ENCODE peak calls at places on chromosomes 6 and 20, in nine cellular contexts. B is naive thymus-derived CD4-positive, alpha-beta T cell; H is KBM-7; J is AML-193; U is T47D; V is neural progenitor cell; N is LHCN-M2; G is HCEC 1CT; I is AG10803. C is an unnamed sample.

GRCh38 chr6:20744911-20745557 is 210.8 kb downstream of the CDKAL1 start:
- DNase-seq in B (no peak), H (no peak), J (no peak), U (no peak), V (no peak), N (no peak), G (no peak), I (no peak), C (no peak)

GRCh38 chr6:143498428-143498827 is 13.1 kb downstream of the FUCA2 start:
- DNase-seq in B (peak; percentile 47), H (peak; percentile 54), J (no peak), U (no peak), V (no peak), N (no peak), G (no peak), I (no peak), C (no peak)

GRCh38 chr6:36351152-36351571 is 14.5 kb upstream of the BNIP5 start:
- DNase-seq in B (no peak), H (no peak), J (no peak), U (no peak), V (no peak), N (no peak), G (no peak), I (peak; percentile 43), C (no peak)

GRCh38 chr6:159728552-159728951 is 1.2 kb downstream of the WTAP start:
- DNase-seq in B (no peak), H (no peak), J (no peak), U (no peak), V (no peak), N (no peak), G (no peak), I (no peak), C (no peak)

GRCh38 chr20:37430778-37431460 is 85.0 kb downstream of the SRC start:
- DNase-seq in B (no peak), H (no peak), J (no peak), U (no peak), V (no peak), N (no peak), G (no peak), I (no peak), C (no peak)

GRCh38 chr20:50792708-50793574 is 1.9 kb upstream of the BCAS4 start:
- DNase-seq in B (no peak), H (no peak), J (no peak), U (no peak), V (no peak), N (peak; percentile 29), G (no peak), I (no peak), C (no peak)

GRCh38 chr6:119310486-119311036 is 39.0 kb downstream of the MAN1A1 start:
- DNase-seq in B (no peak), H (peak; percentile 55), J (no peak), U (no peak), V (no peak), N (peak; percentile 19), G (peak; percentile 54), I (no peak), C (no peak)

GRCh38 chr6:52243282-52243893 is 912 bp downstream of the IL17F start:
- DNase-seq in B (no peak), H (no peak), J (no peak), U (no peak), V (no peak), N (no peak), G (no peak), I (no peak), C (no peak)

GRCh38 chr20:34817072-34817471 is 8.4 kb downstream of the NCOA6 start:
- DNase-seq in B (no peak), H (no peak), J (no peak), U (no peak), V (no peak), N (no peak), G (no peak), I (no peak), C (no peak)

GRCh38 chr6:150835620-150836019 is 29.9 kb upstream of the MTHFD1L start:
- DNase-seq in B (no peak), H (no peak), J (no peak), U (no peak), V (no peak), N (no peak), G (no peak), I (no peak), C (no peak)

GRCh38 chr6:142155895-142156757 is 9.1 kb downstream of the VTA1 start:
- DNase-seq in B (peak; percentile 47), H (peak; percentile 31), J (peak; percentile 67), U (peak; percentile 4), V (peak; percentile 13), N (peak; percentile 20), G (peak; percentile 22), I (peak; percentile 23), C (no peak)

GRCh38 chr6:79872303-79872702 is 75.0 kb downstream of the ELOVL4 start:
- DNase-seq in B (no peak), H (no peak), J (no peak), U (no peak), V (no peak), N (no peak), G (no peak), I (no peak), C (no peak)

GRCh38 chr20:37907677-37908397 is 4.9 kb downstream of the VSTM2L start:
- DNase-seq in B (no peak), H (no peak), J (no peak), U (peak; percentile 77), V (peak; percentile 85), N (peak; percentile 81), G (peak; percentile 65), I (peak; percentile 85), C (no peak)

GRCh38 chr20:25237610-25238318 is 10.1 kb upstream of the PYGB start:
- DNase-seq in B (no peak), H (peak; percentile 60), J (peak; percentile 69), U (no peak), V (no peak), N (peak; percentile 100), G (peak; percentile 100), I (peak; percentile 99), C (peak; percentile 94)

GRCh38 chr6:169008641-169009040 is 245.0 kb downstream of the THBS2 start:
- DNase-seq in B (no peak), H (no peak), J (no peak), U (no peak), V (no peak), N (peak; percentile 22), G (peak; percentile 10), I (no peak), C (no peak)

GRCh38 chr6:28838289-28838633 is 85.5 kb downstream of the TRIM27 start:
- DNase-seq in B (peak; percentile 87), H (peak; percentile 89), J (peak; percentile 78), U (no peak), V (peak; percentile 80), N (peak; percentile 64), G (peak; percentile 41), I (no peak), C (no peak)

GRCh38 chr6:69881322-69882151 is 15.2 kb downstream of the COL19A1 start:
- DNase-seq in B (no peak), H (peak; percentile 55), J (peak; percentile 8), U (no peak), V (no peak), N (no peak), G (no peak), I (no peak), C (no peak)

GRCh38 chr6:42394881-42395620 is 56.7 kb downstream of the TRERF1 start:
- DNase-seq in B (no peak), H (no peak), J (no peak), U (no peak), V (no peak), N (no peak), G (no peak), I (no peak), C (no peak)

GRCh38 chr20:62536731-62537401 is 61.1 kb upstream of the GATA5 start:
- DNase-seq in B (no peak), H (no peak), J (no peak), U (no peak), V (no peak), N (no peak), G (no peak), I (no peak), C (no peak)

GRCh38 chr6:122904166-122904565 is 91.9 kb upstream of the CLVS2 start:
- DNase-seq in B (no peak), H (no peak), J (no peak), U (no peak), V (no peak), N (no peak), G (no peak), I (no peak), C (no peak)

GRCh38 chr20:62602550-62602949 is 39.8 kb upstream of the SLCO4A1 start:
- DNase-seq in B (peak; percentile 18), H (peak; percentile 77), J (peak; percentile 93), U (peak; percentile 59), V (no peak), N (no peak), G (no peak), I (no peak), C (no peak)

GRCh38 chr20:19254086-19254821 is 41.8 kb downstream of the SLC24A3 start:
- DNase-seq in B (no peak), H (no peak), J (no peak), U (no peak), V (no peak), N (no peak), G (peak; percentile 86), I (peak; percentile 78), C (no peak)

GRCh38 chr6:143802833-143803565 is 40.1 kb upstream of the LTV1 start:
- DNase-seq in B (no peak), H (no peak), J (no peak), U (no peak), V (no peak), N (peak; percentile 42), G (peak; percentile 79), I (peak; percentile 25), C (no peak)